ENCODE peak calls at places on chromosomes 2 and 18, in nine cellular contexts. O, I, C, G, P, R, W, F and Q are unnamed samples.

GRCh38 chr2:56191617-56192016 is 7.8 kb downstream of the CCDC85A start:
- DNase-seq in F (no peak), W (no peak), I (no peak), P (no peak), R (no peak), O (peak; percentile 35), G (peak; percentile 73), C (no peak), Q (no peak)

GRCh38 chr18:38312532-38312931 is 746.9 kb upstream of the CELF4 start:
- DNase-seq in P (no peak), O (no peak), I (no peak), G (no peak), R (no peak), F (no peak), C (no peak), W (no peak), Q (no peak)

GRCh38 chr2:6224267-6224666 is 532.1 kb downstream of the SOX11 start:
- DNase-seq in I (no peak), P (peak; percentile 78), F (no peak), G (no peak), R (peak; percentile 26), O (no peak), C (no peak), W (no peak), Q (no peak)

GRCh38 chr18:40470753-40471152 is 1484.3 kb upstream of the PIK3C3 start:
- DNase-seq in R (no peak), O (no peak), I (no peak), G (no peak), F (no peak), P (no peak), W (no peak), C (no peak), Q (no peak)

GRCh38 chr2:19140463-19141208 is 217.8 kb downstream of the OSR1 start:
- DNase-seq in I (no peak), C (no peak), P (no peak), R (no peak), O (peak; percentile 72), F (no peak), W (peak; percentile 53), G (peak; percentile 16), Q (no peak)

GRCh38 chr2:238101891-238102841 is 2.0 kb downstream of the ESPNL start:
- DNase-seq in G (no peak), W (no peak), R (no peak), F (peak; percentile 76), P (no peak), O (no peak), C (peak; percentile 85), I (no peak), Q (no peak)

GRCh38 chr2:6879011-6879410 is 1.4 kb downstream of the RSAD2 start:
- DNase-seq in R (no peak), I (no peak), C (no peak), G (no peak), O (no peak), P (no peak), F (no peak), W (no peak), Q (no peak)

GRCh38 chr18:79746730-79747129 is 51.0 kb upstream of the KCNG2 start:
- DNase-seq in F (peak; percentile 35), P (peak; percentile 45), G (no peak), R (no peak), I (no peak), O (no peak), C (no peak), W (no peak), Q (no peak)

GRCh38 chr2:38590053-38590452 is 12.7 kb downstream of the HNRNPLL start:
- DNase-seq in W (no peak), G (no peak), C (no peak), I (no peak), F (no peak), R (no peak), P (no peak), O (no peak), Q (no peak)

GRCh38 chr2:71000780-71001591 is 6.3 kb upstream of the TEX261 start:
- DNase-seq in O (peak; percentile 51), G (peak; percentile 43), W (peak; percentile 36), I (peak; percentile 79), R (no peak), C (peak; percentile 85), F (no peak), P (peak; percentile 97), Q (peak; percentile 73)

GRCh38 chr18:80033181-80034067 is 810 bp upstream of the RBFA start:
- DNase-seq in C (no peak), W (peak; percentile 16), O (no peak), R (no peak), F (no peak), G (no peak), I (peak; percentile 18), P (no peak), Q (no peak)

GRCh38 chr2:98551316-98551715 is 57.0 kb downstream of the COA5 start:
- DNase-seq in I (no peak), G (no peak), O (no peak), F (no peak), W (no peak), P (no peak), R (no peak), C (no peak), Q (no peak)

GRCh38 chr2:6196461-6196860 is 504.3 kb downstream of the SOX11 start:
- DNase-seq in P (no peak), O (no peak), C (no peak), R (no peak), F (no peak), W (no peak), G (no peak), I (no peak), Q (no peak)

GRCh38 chr2:175536059-175536458 is 354.5 kb upstream of the ATP5MC3 start:
- DNase-seq in F (no peak), G (no peak), C (no peak), I (no peak), P (no peak), R (no peak), W (no peak), O (no peak), Q (no peak)

GRCh38 chr2:106165064-106165463 is 29.0 kb downstream of the UXS1 start:
- DNase-seq in C (no peak), I (no peak), O (no peak), P (no peak), F (no peak), G (no peak), W (no peak), R (no peak), Q (no peak)

GRCh38 chr2:197759625-197760292 is 25.4 kb downstream of the BOLL start:
- DNase-seq in P (no peak), I (no peak), W (no peak), O (no peak), F (no peak), G (no peak), C (peak; percentile 22), R (no peak), Q (no peak)

DNA sequence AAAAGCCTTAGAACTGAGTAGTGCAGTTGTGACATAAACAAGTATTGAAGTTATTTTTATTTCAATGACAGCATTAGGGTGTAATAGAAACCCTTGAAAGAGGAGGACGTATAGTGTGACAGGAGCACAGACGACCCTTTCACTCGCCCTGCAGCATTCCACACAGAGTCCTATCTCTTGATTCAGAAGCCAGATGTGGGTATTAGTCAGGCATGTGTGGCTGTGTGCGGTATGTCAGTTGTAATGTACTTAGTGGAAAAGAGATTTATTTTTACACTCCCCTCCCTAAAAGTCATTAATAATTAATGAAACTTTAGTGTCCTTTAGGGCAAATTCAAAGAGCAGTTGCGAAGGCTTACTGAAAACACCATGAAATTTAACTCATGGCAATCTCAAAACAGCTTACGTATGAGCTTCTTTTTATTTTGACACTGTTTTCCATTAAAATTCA is 83.7 kb upstream of the DSEL start:
- DNase-seq in C (no peak), F (no peak), W (no peak), G (no peak), O (no peak), R (no peak), P (no peak), I (no peak), Q (no peak)
- TF ChIP-seq POLR2AphosphoS5 in C (no peak), F (no peak), W (no peak), G (no peak), O (no peak), R (no peak), P (no peak), I (no peak), Q (no peak)

GRCh38 chr18:36187138-36187825 is at the start of gene MOCOS:
- DNase-seq in P (peak; percentile 90), R (no peak), C (peak; percentile 97), G (peak; percentile 39), F (peak; percentile 86), I (peak; percentile 94), O (peak; percentile 29), W (peak; percentile 72), Q (peak; percentile 69)
- TF ChIP-seq POLR2AphosphoS5 in P (no peak), R (no peak), C (no peak), G (peak; percentile 24), F (no peak), I (peak; percentile 54), O (peak; percentile 87), W (peak; percentile 24), Q (no peak)

DNA sequence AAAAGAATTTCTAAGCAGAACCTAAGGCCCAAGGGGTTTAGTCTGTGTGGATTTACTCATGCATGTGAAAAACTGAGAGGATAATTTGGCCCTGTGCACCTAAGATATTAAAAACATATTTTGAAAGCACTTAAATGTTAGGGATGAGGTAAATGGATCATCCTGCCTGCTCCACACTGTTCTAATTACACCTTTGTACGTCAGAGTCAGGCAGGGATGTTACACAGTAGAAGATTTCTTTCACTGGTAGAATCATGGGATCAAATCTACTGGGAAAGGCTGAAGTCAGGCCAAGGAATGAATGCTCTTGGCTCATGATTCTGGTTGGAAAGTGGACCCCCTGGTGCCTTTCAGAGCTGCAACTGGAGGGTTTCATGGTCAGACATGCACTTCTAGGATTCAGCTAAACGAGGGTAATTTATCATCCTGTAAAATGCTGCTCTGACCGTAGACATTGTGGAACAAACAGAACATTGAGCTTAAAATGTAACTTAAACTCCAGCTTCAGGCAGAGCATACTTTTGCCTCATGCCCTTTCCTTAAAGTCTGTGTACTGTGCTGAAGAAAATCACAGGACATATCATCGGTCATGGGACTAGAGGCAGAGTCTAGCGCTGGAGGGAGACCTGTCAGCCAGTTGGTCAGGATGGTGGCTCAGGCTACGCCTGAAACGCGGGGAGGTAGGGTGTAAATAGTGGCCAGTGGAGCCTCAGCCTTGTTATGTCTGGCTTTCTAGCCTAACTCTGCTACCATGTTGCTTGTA is 4.8 kb downstream of the KCNE4 start:
- DNase-seq in G (no peak), I (no peak), W (no peak), R (no peak), C (no peak), F (no peak), O (no peak), P (no peak), Q (no peak)
- TF ChIP-seq POLR2AphosphoS5 in G (no peak), I (no peak), W (no peak), R (no peak), C (no peak), F (no peak), O (no peak), P (no peak), Q (no peak)

DNA sequence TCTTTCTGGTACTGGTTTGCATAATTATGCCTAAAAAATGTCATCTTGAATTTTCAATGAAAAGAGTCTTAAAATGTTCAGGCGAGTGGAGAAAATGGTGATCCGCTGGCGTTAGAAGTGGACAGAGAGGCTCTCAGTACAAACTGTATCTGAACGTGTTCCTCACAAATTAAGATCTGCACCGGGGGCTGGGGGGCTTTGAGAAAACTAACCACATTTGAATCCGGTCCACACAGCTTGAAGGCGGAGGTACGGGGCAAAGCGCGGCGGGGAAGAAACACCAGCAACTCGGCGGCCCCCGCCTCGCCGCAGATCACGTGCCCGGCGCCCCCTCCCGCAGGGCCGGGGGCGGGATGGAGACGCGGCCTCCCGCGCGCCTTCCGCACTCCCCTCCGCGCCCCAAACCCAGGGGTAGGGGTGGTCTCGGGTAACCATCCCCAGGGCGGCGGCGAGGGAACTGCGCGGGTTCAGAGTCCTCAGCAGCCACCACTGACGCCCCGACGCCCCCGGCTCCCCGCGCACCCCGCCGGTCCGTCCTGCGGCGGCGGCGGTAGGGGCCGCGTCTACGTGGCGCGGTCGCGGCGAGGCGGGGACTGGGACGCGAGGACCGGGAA is 531 bp downstream of the LPIN2 start:
- DNase-seq in P (peak; percentile 93), G (peak; percentile 54), I (peak; percentile 78), O (no peak), C (no peak), F (peak; percentile 85), R (no peak), W (peak; percentile 41), Q (peak; percentile 35)
- TF ChIP-seq POLR2AphosphoS5 in P (peak; percentile 8), G (no peak), I (no peak), O (no peak), C (no peak), F (no peak), R (no peak), W (peak; percentile 13), Q (no peak)